ENCODE peak calls at places on chromosomes 6 and 20, in ten cellular contexts. M is progenitor cell of endocrine pancreas; Y is activated effector memory CD4-positive, alpha-beta T cell treated with anti-CD3 and anti-CD28 coated beads, Interleukin-2, amount 50 U/mL, for 16 hours; G is Caco-2; C is T-cell; J is GM13977; W is anterior cingulate cortex; E is EL; L is activated T-cell treated with anti-CD3 and anti-CD28 coated beads, Interleukin-2, amount 50 U/mL, for 4 hours; U is cardiac fibroblast. I is an unnamed sample.

GRCh38 chr6:152160346-152160745 is 352.9 kb downstream of the ESR1 start:
- DNase-seq in Y (no peak), C (no peak), G (no peak), M (no peak), U (no peak), L (no peak), J (peak), E (no peak), W (no peak), I (no peak)

GRCh38 chr6:14984454-14984853 is 261.4 kb upstream of the JARID2 start:
- DNase-seq in U (peak), C (no peak), J (no peak), Y (no peak), M (no peak), L (no peak), E (peak), W (peak), G (peak), I (peak)

GRCh38 chr6:34771727-34772126 is 14.4 kb downstream of the SNRPC start:
- DNase-seq in J (no peak), M (no peak), Y (no peak), W (no peak), G (no peak), C (no peak), L (no peak), E (peak), U (peak), I (no peak)

GRCh38 chr6:105675715-105676397 is 273.0 kb upstream of the PREP start:
- DNase-seq in W (no peak), G (no peak), L (no peak), J (peak), U (peak), M (no peak), C (no peak), Y (no peak), E (peak), I (no peak)

GRCh38 chr20:44442298-44443070 is 33.2 kb upstream of the TTPAL start:
- DNase-seq in W (no peak), M (no peak), J (no peak), U (no peak), Y (no peak), G (peak), E (no peak), L (no peak), C (no peak), I (peak)

GRCh38 chr6:121160276-121160675 is 174.0 kb downstream of the TBC1D32 start:
- DNase-seq in W (no peak), M (no peak), G (no peak), C (no peak), J (no peak), Y (no peak), L (no peak), U (no peak), E (no peak), I (no peak)

GRCh38 chr20:45946149-45946970 is 11.9 kb downstream of the PCIF1 start:
- DNase-seq in G (no peak), C (peak), M (no peak), W (no peak), E (peak), U (peak), J (no peak), Y (peak), L (peak), I (no peak)

GRCh38 chr20:63230800-63231268 is 4.9 kb upstream of the BIRC7 start:
- DNase-seq in M (no peak), Y (no peak), G (no peak), L (no peak), E (peak), J (no peak), U (peak), W (peak), C (no peak), I (peak)

GRCh38 chr6:112332274-112332673 is 14.9 kb upstream of the RFPL4B start:
- DNase-seq in U (no peak), M (no peak), J (no peak), E (peak), Y (no peak), W (no peak), L (no peak), G (no peak), C (no peak), I (no peak)

GRCh38 chr6:16722616-16723015 is 38.6 kb downstream of the ATXN1 start:
- DNase-seq in M (no peak), U (no peak), L (no peak), E (no peak), C (no peak), W (no peak), G (no peak), Y (no peak), J (no peak), I (no peak)

GRCh38 chr6:42441661-42442081 is 10.1 kb downstream of the TRERF1 start:
- DNase-seq in Y (no peak), U (no peak), M (no peak), G (no peak), L (no peak), W (no peak), C (no peak), E (peak), J (no peak), I (no peak)

GRCh38 chr6:71584712-71585436 is 296.3 kb downstream of the OGFRL1 start:
- DNase-seq in G (no peak), U (no peak), W (no peak), M (no peak), Y (no peak), J (no peak), L (no peak), E (no peak), C (no peak), I (peak)

GRCh38 chr6:36793913-36794703 is 45.1 kb downstream of the CPNE5 start:
- DNase-seq in Y (no peak), C (no peak), J (no peak), W (peak), L (no peak), U (no peak), G (no peak), E (no peak), M (no peak), I (peak)

GRCh38 chr6:151325075-151326050 is 66.0 kb downstream of the ZBTB2 start:
- DNase-seq in Y (peak), W (peak), U (peak), C (no peak), J (no peak), M (no peak), G (peak), L (peak), E (peak), I (peak)

GRCh38 chr6:34056301-34056700 is 89.6 kb downstream of the GRM4 start:
- DNase-seq in W (no peak), M (no peak), Y (no peak), C (no peak), L (no peak), E (peak), G (peak), U (peak), J (no peak), I (peak)

GRCh38 chr6:167720456-167721285 is 106.0 kb upstream of the AFDN start:
- DNase-seq in J (no peak), W (no peak), E (no peak), G (no peak), U (no peak), Y (peak), L (no peak), M (no peak), C (no peak), I (no peak)

GRCh38 chr6:35436071-35436865 is 15.9 kb upstream of the FANCE start:
- DNase-seq in G (no peak), W (no peak), E (no peak), M (no peak), L (no peak), C (no peak), J (no peak), U (no peak), Y (no peak), I (no peak)

GRCh38 chr20:40587038-40587437 is 102.0 kb downstream of the MAFB start:
- DNase-seq in J (no peak), L (no peak), W (no peak), U (no peak), E (no peak), C (no peak), G (no peak), Y (no peak), M (no peak), I (no peak)

GRCh38 chr6:113397229-113397628 is 459.9 kb upstream of the MARCKS start:
- DNase-seq in C (no peak), L (no peak), M (no peak), E (peak), W (no peak), Y (no peak), J (no peak), G (no peak), U (peak), I (no peak)

GRCh38 chr20:51801220-51801991 is 915 bp downstream of the SALL4 start:
- DNase-seq in U (no peak), Y (no peak), L (no peak), W (no peak), J (no peak), E (no peak), C (no peak), G (peak), M (peak), I (no peak)

GRCh38 chr6:169971171-169971861 is 219.9 kb downstream of the ERMARD start:
- DNase-seq in M (no peak), E (no peak), G (no peak), J (no peak), U (no peak), L (no peak), Y (peak), C (no peak), W (no peak), I (peak)

GRCh38 chr6:169489642-169490408 is 212.0 kb downstream of the WDR27 start:
- DNase-seq in C (no peak), L (no peak), M (no peak), G (no peak), J (no peak), U (no peak), W (no peak), E (no peak), Y (no peak), I (no peak)

GRCh38 chr6:45377041-45377554 is 636 bp downstream of the SUPT3H start:
- DNase-seq in E (no peak), U (no peak), Y (no peak), L (peak), C (peak), G (no peak), M (no peak), J (no peak), W (no peak), I (no peak)

GRCh38 chr6:100296810-100297544 is 167.7 kb downstream of the SIM1 start:
- DNase-seq in C (no peak), J (no peak), Y (no peak), G (no peak), E (peak), L (no peak), U (peak), W (no peak), M (no peak), I (no peak)

GRCh38 chr20:57540889-57541288 is 15.9 kb upstream of the CTCFL start:
- DNase-seq in M (no peak), L (no peak), U (no peak), G (no peak), E (no peak), Y (no peak), J (no peak), C (no peak), W (no peak), I (no peak)

GRCh38 chr6:42762950-42763349 is 17.0 kb upstream of the TBCC start:
- DNase-seq in L (no peak), C (no peak), W (no peak), J (no peak), G (no peak), M (no peak), E (no peak), Y (no peak), U (no peak), I (no peak)

GRCh38 chr20:35093245-35093884 is 758 bp upstream of the TRPC4AP start:
- DNase-seq in Y (peak), G (peak), M (no peak), U (peak), W (no peak), L (peak), J (no peak), E (peak), C (no peak), I (no peak)

GRCh38 chr6:14877758-14878157 is 368.1 kb upstream of the JARID2 start:
- DNase-seq in J (no peak), U (no peak), W (no peak), L (no peak), C (no peak), M (no peak), Y (no peak), E (no peak), G (no peak), I (no peak)

GRCh38 chr6:155315516-155315871 is 1.2 kb upstream of the TFB1M start:
- DNase-seq in W (no peak), E (peak), G (no peak), Y (no peak), C (no peak), U (peak), L (no peak), M (no peak), J (no peak), I (no peak)

GRCh38 chr20:53050338-53050737 is 78.2 kb downstream of the TSHZ2 start:
- DNase-seq in M (no peak), E (no peak), C (no peak), J (no peak), W (no peak), U (no peak), G (no peak), L (peak), Y (no peak), I (no peak)

GRCh38 chr6:79797912-79798311 is 149.4 kb downstream of the ELOVL4 start:
- DNase-seq in G (no peak), L (no peak), J (no peak), U (no peak), M (no peak), E (no peak), W (no peak), Y (no peak), C (no peak), I (no peak)

GRCh38 chr6:43876602-43877001 is 106.6 kb downstream of the VEGFA start:
- DNase-seq in E (no peak), C (no peak), L (no peak), W (no peak), G (no peak), J (no peak), U (no peak), M (no peak), Y (no peak), I (no peak)

I was measured in right cardiac atrium.